ENCODE peak calls at places on chromosomes 2 and 18, in six cellular contexts. One of them, this sample, is unnamed.

GRCh38 chr2:168530980-168531379 is 74.9 kb downstream of the CERS6 start:
- DNase-seq in stomach: no peak
- DNase-seq in body of pancreas: no peak
- DNase-seq in HCT116: no peak
- DNase-seq in IMR-90: peak; percentile 50
- DNase-seq in cardiac muscle cell: peak; percentile 66
- DNase-seq in this sample: no peak

GRCh38 chr2:236558999-236559978 is 10.3 kb upstream of the ACKR3 start:
- DNase-seq in stomach: no peak
- DNase-seq in body of pancreas: no peak
- DNase-seq in HCT116: no peak
- DNase-seq in IMR-90: no peak
- DNase-seq in cardiac muscle cell: no peak
- DNase-seq in this sample: no peak

GRCh38 chr2:47061989-47062678 is 93.0 kb downstream of the STPG4 start:
- DNase-seq in stomach: no peak
- DNase-seq in body of pancreas: no peak
- DNase-seq in HCT116: no peak
- DNase-seq in IMR-90: no peak
- DNase-seq in cardiac muscle cell: no peak
- DNase-seq in this sample: no peak

GRCh38 chr18:9827856-9828793 is 57.6 kb upstream of the TXNDC2 start:
- DNase-seq in stomach: peak; percentile 56
- DNase-seq in body of pancreas: no peak
- DNase-seq in HCT116: peak; percentile 97
- DNase-seq in IMR-90: peak; percentile 100
- DNase-seq in cardiac muscle cell: peak; percentile 99
- DNase-seq in this sample: no peak

GRCh38 chr18:56565596-56566355 is 72.6 kb downstream of the TXNL1 start:
- DNase-seq in stomach: no peak
- DNase-seq in body of pancreas: no peak
- DNase-seq in HCT116: no peak
- DNase-seq in IMR-90: peak; percentile 92
- DNase-seq in cardiac muscle cell: peak; percentile 93
- DNase-seq in this sample: no peak

GRCh38 chr18:37873416-37873815 is 307.8 kb upstream of the CELF4 start:
- DNase-seq in stomach: no peak
- DNase-seq in body of pancreas: no peak
- DNase-seq in HCT116: no peak
- DNase-seq in IMR-90: no peak
- DNase-seq in cardiac muscle cell: no peak
- DNase-seq in this sample: no peak

GRCh38 chr2:88181511-88181910 is 11.4 kb downstream of the THNSL2 start:
- DNase-seq in stomach: no peak
- DNase-seq in body of pancreas: no peak
- DNase-seq in HCT116: no peak
- DNase-seq in IMR-90: no peak
- DNase-seq in cardiac muscle cell: peak; percentile 38
- DNase-seq in this sample: no peak

GRCh38 chr2:186610785-186611184 is 20.9 kb downstream of the ITGAV start:
- DNase-seq in stomach: no peak
- DNase-seq in body of pancreas: no peak
- DNase-seq in HCT116: no peak
- DNase-seq in IMR-90: no peak
- DNase-seq in cardiac muscle cell: no peak
- DNase-seq in this sample: no peak

GRCh38 chr2:222561817-222562424 is 94.0 kb downstream of the FARSB start:
- DNase-seq in stomach: peak; percentile 40
- DNase-seq in body of pancreas: peak; percentile 33
- DNase-seq in HCT116: peak; percentile 39
- DNase-seq in IMR-90: peak; percentile 22
- DNase-seq in cardiac muscle cell: peak; percentile 82
- DNase-seq in this sample: no peak

GRCh38 chr2:44972771-44973535 is 31.5 kb downstream of the SIX3 start:
- DNase-seq in stomach: no peak
- DNase-seq in body of pancreas: no peak
- DNase-seq in HCT116: no peak
- DNase-seq in IMR-90: no peak
- DNase-seq in cardiac muscle cell: no peak
- DNase-seq in this sample: no peak

GRCh38 chr2:2701176-2701781 is 370.2 kb upstream of the MYT1L start:
- DNase-seq in stomach: no peak
- DNase-seq in body of pancreas: no peak
- DNase-seq in HCT116: no peak
- DNase-seq in IMR-90: no peak
- DNase-seq in cardiac muscle cell: no peak
- DNase-seq in this sample: no peak

GRCh38 chr2:201698588-201699226 is at the start of gene MPP4:
- DNase-seq in stomach: no peak
- DNase-seq in body of pancreas: no peak
- DNase-seq in HCT116: no peak
- DNase-seq in IMR-90: peak; percentile 46
- DNase-seq in cardiac muscle cell: peak; percentile 25
- DNase-seq in this sample: no peak

GRCh38 chr2:216572582-216573578 is 60.3 kb upstream of the IGFBP2 start:
- DNase-seq in stomach: peak; percentile 91
- DNase-seq in body of pancreas: peak; percentile 71
- DNase-seq in HCT116: peak; percentile 12
- DNase-seq in IMR-90: no peak
- DNase-seq in cardiac muscle cell: peak; percentile 77
- DNase-seq in this sample: peak; percentile 84

GRCh38 chr2:51722311-51722710 is 690.4 kb upstream of the NRXN1 start:
- DNase-seq in stomach: no peak
- DNase-seq in body of pancreas: no peak
- DNase-seq in HCT116: no peak
- DNase-seq in IMR-90: peak; percentile 98
- DNase-seq in cardiac muscle cell: peak; percentile 43
- DNase-seq in this sample: no peak

GRCh38 chr2:253202-253638 is 10.6 kb downstream of the SH3YL1 start:
- DNase-seq in stomach: no peak
- DNase-seq in body of pancreas: no peak
- DNase-seq in HCT116: no peak
- DNase-seq in IMR-90: no peak
- DNase-seq in cardiac muscle cell: no peak
- DNase-seq in this sample: no peak

GRCh38 chr2:165594935-165595255 is 125.4 kb downstream of the CSRNP3 start:
- DNase-seq in stomach: no peak
- DNase-seq in body of pancreas: no peak
- DNase-seq in HCT116: no peak
- DNase-seq in IMR-90: no peak
- DNase-seq in cardiac muscle cell: no peak
- DNase-seq in this sample: no peak

GRCh38 chr2:40371525-40372277 is 80.2 kb downstream of the SLC8A1 start:
- DNase-seq in stomach: no peak
- DNase-seq in body of pancreas: no peak
- DNase-seq in HCT116: no peak
- DNase-seq in IMR-90: peak; percentile 90
- DNase-seq in cardiac muscle cell: peak; percentile 65
- DNase-seq in this sample: no peak

GRCh38 chr2:178403671-178404379 is 47.1 kb downstream of the PRKRA start:
- DNase-seq in stomach: no peak
- DNase-seq in body of pancreas: no peak
- DNase-seq in HCT116: no peak
- DNase-seq in IMR-90: no peak
- DNase-seq in cardiac muscle cell: no peak
- DNase-seq in this sample: no peak

GRCh38 chr2:192122946-192123345 is 71.8 kb downstream of the TMEFF2 start:
- DNase-seq in stomach: no peak
- DNase-seq in body of pancreas: no peak
- DNase-seq in HCT116: no peak
- DNase-seq in IMR-90: no peak
- DNase-seq in cardiac muscle cell: no peak
- DNase-seq in this sample: no peak

GRCh38 chr2:9416962-9417316 is 6.4 kb downstream of the ITGB1BP1 start:
- DNase-seq in stomach: no peak
- DNase-seq in body of pancreas: no peak
- DNase-seq in HCT116: no peak
- DNase-seq in IMR-90: no peak
- DNase-seq in cardiac muscle cell: no peak
- DNase-seq in this sample: no peak

GRCh38 chr18:23331091-23331920 is 121.8 kb upstream of the RIOK3 start:
- DNase-seq in stomach: peak; percentile 60
- DNase-seq in body of pancreas: peak; percentile 82
- DNase-seq in HCT116: no peak
- DNase-seq in IMR-90: no peak
- DNase-seq in cardiac muscle cell: no peak
- DNase-seq in this sample: peak; percentile 91

GRCh38 chr2:70962885-70963878 is 15.2 kb upstream of the ANKRD53 start:
- DNase-seq in stomach: no peak
- DNase-seq in body of pancreas: no peak
- DNase-seq in HCT116: no peak
- DNase-seq in IMR-90: no peak
- DNase-seq in cardiac muscle cell: no peak
- DNase-seq in this sample: no peak

DNA sequence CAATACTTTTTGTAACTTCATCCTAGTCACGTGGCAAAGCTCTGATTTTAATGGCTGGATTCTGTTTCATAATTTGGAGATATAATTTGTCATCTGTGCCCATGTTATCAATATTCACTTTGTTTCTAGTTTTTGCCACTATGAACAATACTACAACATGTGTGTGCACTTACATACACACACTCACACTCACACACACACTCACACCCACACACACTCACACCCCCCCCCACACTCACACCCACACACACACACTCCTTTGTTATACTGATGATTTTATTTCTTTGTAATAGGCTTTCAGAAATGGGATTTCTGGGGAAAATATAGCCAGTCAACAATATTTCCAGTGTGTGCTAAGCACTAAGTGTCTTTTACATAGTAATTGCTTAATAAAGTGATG is 22.7 kb upstream of the ROCK2 start:
- DNase-seq in stomach: no peak
- DNase-seq in body of pancreas: no peak
- DNase-seq in HCT116: no peak
- DNase-seq in IMR-90: no peak
- DNase-seq in cardiac muscle cell: no peak
- DNase-seq in this sample: no peak
- H3K4me1 ChIP-seq in stomach: peaks cover 44% of the 10 kb centered on the region
- H3K4me1 ChIP-seq in body of pancreas: peaks cover 21% of the 10 kb centered on the region
- H3K4me1 ChIP-seq in HCT116: peaks cover 5% of the 10 kb centered on the region
- H3K4me1 ChIP-seq in IMR-90: peaks cover 15% of the 10 kb centered on the region
- H3K4me1 ChIP-seq in cardiac muscle cell: peaks cover 4% of the 10 kb centered on the region
- H3K4me1 ChIP-seq in this sample: peaks cover 16% of the 10 kb centered on the region

DNA sequence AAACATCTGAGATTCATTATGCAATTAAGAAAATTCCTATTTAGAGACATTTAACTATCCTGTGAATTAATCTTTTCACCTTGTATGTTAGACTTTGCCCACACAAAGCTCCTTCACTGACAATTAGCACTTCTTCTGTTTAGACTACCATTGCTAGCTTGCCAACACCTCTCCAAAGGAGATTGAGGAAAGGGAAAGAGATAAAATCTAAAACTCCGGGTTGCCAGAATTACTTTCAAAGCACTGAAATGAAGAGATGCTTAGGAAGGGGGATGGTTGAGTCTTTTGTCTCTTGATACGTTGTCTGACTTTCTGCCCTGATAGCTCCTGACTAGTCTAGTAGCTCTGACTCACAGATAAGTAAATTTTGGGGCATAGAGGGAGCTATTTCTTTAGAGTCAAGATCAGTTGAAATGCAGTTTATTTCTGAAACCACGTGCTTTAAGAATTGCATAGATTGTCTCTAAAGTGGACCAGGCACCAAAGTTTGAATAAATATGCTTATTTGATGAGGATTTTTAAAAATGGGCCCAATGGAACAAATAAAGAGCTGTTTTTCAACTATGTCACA is 74.1 kb upstream of the DSEL start:
- DNase-seq in stomach: no peak
- DNase-seq in body of pancreas: no peak
- DNase-seq in HCT116: no peak
- DNase-seq in IMR-90: peak; percentile 52
- DNase-seq in cardiac muscle cell: peak; percentile 44
- DNase-seq in this sample: no peak
- TF ChIP-seq CTCF in stomach: no peak
- TF ChIP-seq CTCF in body of pancreas: no peak
- TF ChIP-seq CTCF in HCT116: no peak
- TF ChIP-seq CTCF in IMR-90: peak; percentile 34
- TF ChIP-seq CTCF in cardiac muscle cell: peak; percentile 27
- TF ChIP-seq CTCF in this sample: no peak

DNA sequence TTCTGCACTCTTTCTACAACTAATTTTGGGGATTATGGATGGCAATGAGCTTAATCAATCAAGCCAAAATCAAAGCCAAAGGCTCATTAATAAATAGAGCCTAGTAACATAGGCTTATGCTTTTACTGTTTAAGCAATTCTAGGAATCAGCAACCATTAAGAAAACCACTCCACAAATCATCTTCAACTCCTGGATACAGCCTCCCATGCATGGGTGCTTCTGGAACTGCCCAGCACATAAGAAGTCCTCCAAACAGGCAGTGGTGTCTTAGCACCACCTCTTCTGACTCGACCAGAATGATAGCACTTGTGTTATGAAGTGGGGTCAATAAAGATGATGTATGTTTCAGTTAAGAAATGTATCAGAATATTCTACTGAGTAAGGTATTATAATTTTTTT is 104.4 kb upstream of the SERPINE2 start:
- DNase-seq in stomach: no peak
- DNase-seq in body of pancreas: no peak
- DNase-seq in HCT116: no peak
- DNase-seq in IMR-90: no peak
- DNase-seq in cardiac muscle cell: no peak
- DNase-seq in this sample: no peak
- H3K27ac ChIP-seq in stomach: no peak overlapping the region
- H3K27ac ChIP-seq in body of pancreas: no peak overlapping the region
- H3K27ac ChIP-seq in HCT116: no peak overlapping the region
- H3K27ac ChIP-seq in IMR-90: no peak overlapping the region
- H3K27ac ChIP-seq in cardiac muscle cell: no peak overlapping the region
- H3K27ac ChIP-seq in this sample: no peak overlapping the region

GRCh38 chr2:36473230-36473629 is 117.7 kb downstream of the CRIM1 start:
- DNase-seq in stomach: no peak
- DNase-seq in body of pancreas: no peak
- DNase-seq in HCT116: no peak
- DNase-seq in IMR-90: no peak
- DNase-seq in cardiac muscle cell: peak; percentile 72
- DNase-seq in this sample: no peak
- H3K4me1 ChIP-seq in stomach: peaks cover 17% of the 10 kb centered on the region
- H3K4me1 ChIP-seq in body of pancreas: peaks cover 5% of the 10 kb centered on the region
- H3K4me1 ChIP-seq in HCT116: peaks cover 13% of the 10 kb centered on the region
- H3K4me1 ChIP-seq in IMR-90: peaks cover 22% of the 10 kb centered on the region
- H3K4me1 ChIP-seq in cardiac muscle cell: no peaks in the 10 kb centered on the region
- H3K4me1 ChIP-seq in this sample: peaks cover 2% of the 10 kb centered on the region

GRCh38 chr18:12057419-12058039 is 36.1 kb upstream of the ANKRD62 start:
- DNase-seq in stomach: no peak
- DNase-seq in body of pancreas: no peak
- DNase-seq in HCT116: no peak
- DNase-seq in IMR-90: no peak
- DNase-seq in cardiac muscle cell: no peak
- DNase-seq in this sample: no peak
- TF ChIP-seq CTCF in stomach: no peak
- TF ChIP-seq CTCF in body of pancreas: no peak
- TF ChIP-seq CTCF in HCT116: no peak
- TF ChIP-seq CTCF in IMR-90: no peak
- TF ChIP-seq CTCF in cardiac muscle cell: no peak
- TF ChIP-seq CTCF in this sample: no peak

This sample was measured in kidney.